ENCODE peak calls at places on chromosomes 6 and 20, in six cellular contexts. N is stimulated activated CD4-positive, alpha-beta T cell treated with anti-CD3 and anti-CD28 coated beads, Interleukin-4, amount 100 ng/mL, for 48 hours; W is T-helper 2 cell; X is RCC 7860; J is H7; K is lung. Y is an unnamed sample.

GRCh38 chr6:82246802-82247633 is 526 bp downstream of the IBTK start:
- DNase-seq in N (no peak), W (no peak), X (peak), J (no peak), K (peak), Y (peak)

GRCh38 chr6:78615430-78615904 is 251.9 kb upstream of the IRAK1BP1 start:
- DNase-seq in N (no peak), W (no peak), X (no peak), J (no peak), K (no peak), Y (no peak)

GRCh38 chr6:111843347-111844147 is 29.7 kb downstream of the FYN start:
- DNase-seq in N (peak), W (no peak), X (no peak), J (no peak), K (no peak), Y (no peak)

GRCh38 chr6:56911847-56912246 is 43.1 kb upstream of the BEND6 start:
- DNase-seq in N (no peak), W (no peak), X (peak), J (no peak), K (no peak), Y (no peak)

GRCh38 chr20:8837396-8837795 is 231.5 kb upstream of the PLCB4 start:
- DNase-seq in N (no peak), W (no peak), X (peak), J (no peak), K (no peak), Y (no peak)

GRCh38 chr6:22041797-22042489 is 254.9 kb downstream of the PRL start:
- DNase-seq in N (no peak), W (no peak), X (peak), J (no peak), K (no peak), Y (no peak)

GRCh38 chr6:139569561-139569960 is 195.1 kb upstream of the CITED2 start:
- DNase-seq in N (no peak), W (no peak), X (peak), J (no peak), K (no peak), Y (no peak)

GRCh38 chr6:157162756-157163433 is 160.4 kb downstream of the TMEM242 start:
- DNase-seq in N (no peak), W (no peak), X (no peak), J (peak), K (no peak), Y (no peak)

GRCh38 chr20:62117658-62118057 is 4.6 kb upstream of the LSM14B start:
- DNase-seq in N (no peak), W (peak), X (no peak), J (no peak), K (no peak), Y (no peak)

GRCh38 chr6:158707826-158708225 is 58.0 kb downstream of the SYTL3 start:
- DNase-seq in N (no peak), W (no peak), X (no peak), J (peak), K (no peak), Y (no peak)

GRCh38 chr20:18701969-18702368 is 111.6 kb upstream of the SCP2D1 start:
- DNase-seq in N (no peak), W (no peak), X (no peak), J (no peak), K (no peak), Y (no peak)

GRCh38 chr6:32163559-32164258 is 686 bp upstream of the EGFL8 start:
- DNase-seq in N (no peak), W (no peak), X (no peak), J (no peak), K (no peak), Y (no peak)

GRCh38 chr6:167825759-167826229 is 917 bp upstream of the AFDN start:
- DNase-seq in N (no peak), W (no peak), X (no peak), J (peak), K (peak), Y (peak)

GRCh38 chr6:112571486-112571885 is 224.4 kb downstream of the RFPL4B start:
- DNase-seq in N (no peak), W (no peak), X (no peak), J (no peak), K (no peak), Y (no peak)

GRCh38 chr6:81731814-81732213 is 20.7 kb downstream of the TENT5A start:
- DNase-seq in N (no peak), W (no peak), X (no peak), J (no peak), K (no peak), Y (no peak)

GRCh38 chr6:108156180-108156937 is 9.5 kb upstream of the NR2E1 start:
- DNase-seq in N (no peak), W (no peak), X (no peak), J (peak), K (no peak), Y (no peak)

GRCh38 chr6:14046476-14047068 is 71.0 kb upstream of the CD83 start:
- DNase-seq in N (peak), W (no peak), X (peak), J (peak), K (peak), Y (peak)

GRCh38 chr20:48665785-48666184 is 162.0 kb downstream of the PREX1 start:
- DNase-seq in N (no peak), W (no peak), X (no peak), J (no peak), K (no peak), Y (no peak)

GRCh38 chr20:36808317-36809257 is 35.0 kb upstream of the DSN1 start:
- DNase-seq in N (peak), W (peak), X (peak), J (peak), K (peak), Y (peak)

GRCh38 chr6:53701333-53702073 is 35.9 kb upstream of the KLHL31 start:
- DNase-seq in N (no peak), W (no peak), X (no peak), J (no peak), K (no peak), Y (no peak)